ENCODE peak calls at places on chromosomes 11 and 22, in five cellular contexts. E is GM12878, K is K562, G is HepG2, Q is H1. X is an unnamed sample.

GRCh38 chr11:7657306-7658025 is 15.8 kb downstream of the CYB5R2 start:
- DNase-seq in E (no peak), K (peak; percentile 76), G (peak; percentile 67), Q (peak; percentile 65), X (peak; percentile 68)

GRCh38 chr11:128917144-128917684 is 25.5 kb downstream of the TP53AIP1 start:
- DNase-seq in E (no peak), K (no peak), G (no peak), Q (no peak), X (no peak)

GRCh38 chr22:49209452-49210195 is 618.0 kb downstream of the BRD1 start:
- DNase-seq in E (no peak), K (no peak), G (peak; percentile 78), Q (peak; percentile 31), X (peak; percentile 54)

GRCh38 chr11:31045335-31045734 is 324.2 kb downstream of the DCDC1 start:
- DNase-seq in E (no peak), K (no peak), G (peak; percentile 27), Q (no peak), X (peak; percentile 36)

GRCh38 chr11:103944251-103944944 is 92.0 kb upstream of the DDI1 start:
- DNase-seq in E (no peak), K (no peak), G (no peak), Q (no peak), X (no peak)

GRCh38 chr11:78030429-78031325 is 7.6 kb upstream of the KCTD14 start:
- DNase-seq in E (no peak), K (no peak), G (peak; percentile 55), Q (no peak), X (peak; percentile 91)

GRCh38 chr11:65903068-65903481 is 2.9 kb upstream of the FOSL1 start:
- DNase-seq in E (no peak), K (peak; percentile 78), G (peak; percentile 79), Q (no peak), X (no peak)

GRCh38 chr22:39356464-39356863 is 6.7 kb downstream of the SYNGR1 start:
- DNase-seq in E (no peak), K (no peak), G (no peak), Q (no peak), X (no peak)

GRCh38 chr11:10515418-10515817 is 25.6 kb downstream of the RNF141 start:
- DNase-seq in E (no peak), K (no peak), G (no peak), Q (no peak), X (no peak)

GRCh38 chr11:70448983-70449567 is 50.7 kb downstream of the CTTN start:
- DNase-seq in E (no peak), K (peak; percentile 32), G (no peak), Q (no peak), X (no peak)

GRCh38 chr11:97019754-97020153 is 629.9 kb downstream of the JRKL start:
- DNase-seq in E (no peak), K (no peak), G (no peak), Q (no peak), X (no peak)

GRCh38 chr22:45599836-45600577 is 71.6 kb upstream of the ATXN10 start:
- DNase-seq in E (no peak), K (no peak), G (no peak), Q (no peak), X (no peak)

GRCh38 chr22:38504731-38505594 is 1.1 kb downstream of the DDX17 start:
- DNase-seq in E (no peak), K (peak; percentile 83), G (peak; percentile 53), Q (no peak), X (peak; percentile 11)

GRCh38 chr11:67373916-67374570 is 645 bp upstream of the CLCF1 start:
- DNase-seq in E (no peak), K (peak; percentile 84), G (peak; percentile 82), Q (peak; percentile 78), X (peak; percentile 69)

GRCh38 chr22:28741200-28741757 is 341 bp downstream of the CHEK2 start:
- DNase-seq in E (no peak), K (no peak), G (no peak), Q (no peak), X (no peak)

GRCh38 chr11:7688238-7688826 is 15.0 kb upstream of the CYB5R2 start:
- DNase-seq in E (no peak), K (peak; percentile 18), G (peak; percentile 16), Q (no peak), X (peak; percentile 52)

GRCh38 chr22:45966892-45967365 is 10.0 kb downstream of the WNT7B start:
- DNase-seq in E (no peak), K (no peak), G (peak; percentile 36), Q (no peak), X (no peak)

GRCh38 chr11:103844327-103845215 is 191.9 kb upstream of the DDI1 start:
- DNase-seq in E (peak; percentile 30), K (no peak), G (no peak), Q (no peak), X (no peak)

DNA sequence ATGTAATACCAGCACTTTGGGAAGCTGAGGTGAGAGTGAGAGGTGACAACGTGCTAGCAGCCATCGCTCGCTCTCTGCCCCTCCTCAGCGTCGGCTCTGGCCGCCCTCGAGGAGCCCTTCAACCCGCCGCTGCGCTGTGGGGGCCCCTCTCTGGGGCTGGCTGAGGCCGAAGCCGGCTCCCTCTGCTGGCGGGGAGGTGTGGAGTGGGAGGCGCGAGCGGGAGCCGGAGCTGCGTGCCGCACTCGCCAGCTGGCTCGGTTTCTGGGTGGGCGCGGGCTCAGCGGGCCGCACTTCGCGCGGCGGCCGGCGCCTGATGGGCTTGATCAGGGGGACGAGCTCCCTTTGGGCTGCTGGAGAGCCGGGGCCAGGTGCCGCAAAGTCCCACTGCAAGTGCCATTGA is 98.9 kb upstream of the UBASH3B start:
- DNase-seq in E (no peak), K (no peak), G (no peak), Q (peak; percentile 81), X (no peak)
- H2AFZ ChIP-seq in E (no peak overlapping the region), K (no peak overlapping the region), G (no peak overlapping the region), Q (peak overlapping the region; percentile 76), X (no peak overlapping the region)

DNA sequence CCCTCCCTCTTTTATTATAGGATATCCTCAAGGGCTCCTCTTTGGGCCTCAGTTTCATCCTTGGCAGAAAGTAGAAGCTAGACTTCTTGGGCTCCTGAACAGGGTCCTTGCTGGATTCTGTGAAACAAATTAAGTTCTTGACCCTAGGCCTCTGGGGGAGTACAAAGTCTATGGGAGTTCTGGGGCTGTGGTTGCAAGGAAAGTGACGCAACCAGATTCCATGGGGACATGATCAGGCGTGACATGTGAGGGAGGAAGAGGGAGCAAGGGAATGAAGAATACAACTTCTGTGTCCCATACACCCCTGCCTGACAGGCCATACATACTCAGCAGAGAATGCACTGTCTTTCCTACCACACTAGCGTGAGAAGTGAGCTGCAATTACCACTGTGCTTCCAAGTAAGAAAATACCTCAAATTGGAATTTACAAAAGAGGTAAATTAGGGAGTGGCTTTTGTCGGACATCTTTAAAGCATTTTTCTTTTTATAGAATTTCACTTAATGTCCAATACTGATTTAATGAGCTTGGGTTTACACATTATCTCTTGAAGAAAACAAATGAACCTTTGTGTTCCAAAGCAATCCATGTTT is 38.7 kb downstream of the LIMK2 start:
- DNase-seq in E (no peak), K (no peak), G (peak; percentile 87), Q (no peak), X (no peak)
- TF ChIP-seq SIN3A in E (no peak), K (no peak), G (no peak), Q (no peak), X (no peak)

DNA sequence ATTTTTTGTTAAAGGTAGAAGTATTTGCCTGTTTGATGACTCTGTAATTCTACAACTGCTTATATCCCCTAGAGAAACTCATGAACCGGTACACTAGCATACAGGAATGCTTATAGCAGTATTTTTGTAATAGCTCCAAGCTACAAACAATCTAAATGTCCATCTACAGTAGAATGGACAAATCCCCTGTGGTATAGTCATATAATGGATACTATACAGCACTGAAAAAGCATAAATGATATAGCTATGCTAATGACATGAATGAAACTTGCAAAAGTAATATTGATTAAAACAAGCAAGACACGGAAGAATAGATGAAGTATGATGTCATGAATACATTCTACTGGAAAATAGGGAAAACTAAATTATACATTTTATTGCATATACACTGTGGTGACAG is 142.9 kb downstream of the CEP164 start:
- DNase-seq in E (no peak), K (no peak), G (no peak), Q (no peak), X (no peak)
- TF ChIP-seq EP300 in E (no peak), K (no peak), G (no peak), Q (no peak), X (no peak)

DNA sequence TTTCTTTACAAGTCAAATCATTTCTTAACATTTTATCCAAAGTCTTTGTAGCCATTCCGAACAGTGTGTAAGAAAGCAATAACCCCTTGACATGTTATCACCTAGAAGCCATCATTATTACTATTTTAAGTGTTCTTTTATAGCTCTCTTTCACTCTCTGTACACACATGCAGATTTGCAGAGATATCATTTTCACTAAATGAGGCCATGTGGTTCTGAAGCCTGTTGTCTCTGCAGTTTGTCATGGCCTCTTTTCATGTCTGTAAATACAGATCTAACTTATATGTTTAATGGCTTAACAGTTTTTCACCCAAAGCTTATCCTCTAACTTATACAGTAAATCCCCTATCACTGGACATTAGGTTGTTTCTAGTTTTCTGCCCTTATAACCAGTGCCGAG is 166.8 kb downstream of the MYO18B start:
- DNase-seq in E (no peak), K (no peak), G (no peak), Q (no peak), X (peak; percentile 42)
- H2AFZ ChIP-seq in E (no peak overlapping the region), K (no peak overlapping the region), G (no peak overlapping the region), Q (no peak overlapping the region), X (no peak overlapping the region)

GRCh38 chr11:117535201-117535869 is 207.7 kb downstream of the CEP164 start:
- DNase-seq in E (no peak), K (no peak), G (no peak), Q (no peak), X (peak; percentile 70)
- TF ChIP-seq SIN3A in E (no peak), K (no peak), G (no peak), Q (no peak), X (no peak)